ENCODE peak calls at places on chromosomes 13 and 19, in four cellular contexts. F is RWPE1, O is hepatic stellate cell, V is WERI-Rb-1. N is an unnamed sample.

GRCh38 chr13:92136449-92137180 is 738.2 kb downstream of the GPC5 start:
- DNase-seq in F (no peak), O (no peak), V (no peak), N (no peak)

GRCh38 chr19:43480574-43480973 is 15.2 kb upstream of the LYPD3 start:
- DNase-seq in F (no peak), O (no peak), V (no peak), N (no peak)

GRCh38 chr13:113560645-113561416 is 23.7 kb upstream of the TFDP1 start:
- DNase-seq in F (no peak), O (no peak), V (no peak), N (no peak)

GRCh38 chr19:28314771-28315170 is 898.2 kb downstream of the UQCRFS1 start:
- DNase-seq in F (no peak), O (no peak), V (no peak), N (no peak)

GRCh38 chr13:42876270-42876714 is 94.9 kb downstream of the FAM216B start:
- DNase-seq in F (no peak), O (no peak), V (no peak), N (no peak)

GRCh38 chr19:14167594-14168138 is 31.3 kb upstream of the ASF1B start:
- DNase-seq in F (no peak), O (no peak), V (no peak), N (no peak)

GRCh38 chr19:10861118-10861651 is 10.2 kb upstream of the CARM1 start:
- DNase-seq in F (no peak), O (no peak), V (peak; percentile 61), N (no peak)

GRCh38 chr19:5128251-5128931 is 159.5 kb downstream of the KDM4B start:
- DNase-seq in F (no peak), O (peak; percentile 89), V (peak; percentile 57), N (peak; percentile 88)

GRCh38 chr19:4493929-4494690 is 22.0 kb downstream of the HDGFL2 start:
- DNase-seq in F (no peak), O (no peak), V (no peak), N (no peak)

GRCh38 chr13:40377783-40378182 is 288.7 kb downstream of the FOXO1 start:
- DNase-seq in F (no peak), O (no peak), V (no peak), N (peak; percentile 60)